ENCODE peak calls at places on chromosomes 2 and 18, in seven cellular contexts. One of them, this sample, is unnamed.

GRCh38 chr2:46410273-46411244 is 68.8 kb upstream of the TMEM247 start:
- DNase-seq in AG04450: no peak
- DNase-seq in adrenal gland: no peak
- DNase-seq in SK-N-SH: no peak
- DNase-seq in stomach: peak; percentile 61
- DNase-seq in heart right ventricle: no peak
- DNase-seq in fibroblast of mammary gland: no peak
- DNase-seq in this sample: no peak

GRCh38 chr2:75602724-75603342 is 42.1 kb upstream of the EVA1A start:
- DNase-seq in SK-N-SH: no peak
- DNase-seq in stomach: no peak
- DNase-seq in fibroblast of mammary gland: peak; percentile 90
- DNase-seq in AG04450: no peak
- DNase-seq in heart right ventricle: no peak
- DNase-seq in adrenal gland: peak; percentile 23
- DNase-seq in this sample: no peak

GRCh38 chr2:96869824-96870630 is at the start of gene SEMA4C:
- DNase-seq in fibroblast of mammary gland: no peak
- DNase-seq in AG04450: no peak
- DNase-seq in heart right ventricle: peak; percentile 79
- DNase-seq in stomach: peak; percentile 61
- DNase-seq in SK-N-SH: peak; percentile 86
- DNase-seq in adrenal gland: peak; percentile 64
- DNase-seq in this sample: no peak

GRCh38 chr18:11246883-11247282 is 97.5 kb upstream of the PIEZO2 start:
- DNase-seq in fibroblast of mammary gland: peak; percentile 88
- DNase-seq in adrenal gland: no peak
- DNase-seq in stomach: no peak
- DNase-seq in SK-N-SH: no peak
- DNase-seq in heart right ventricle: no peak
- DNase-seq in AG04450: no peak
- DNase-seq in this sample: no peak

GRCh38 chr2:127161176-127162136 is 54.5 kb upstream of the BIN1 start:
- DNase-seq in heart right ventricle: no peak
- DNase-seq in SK-N-SH: no peak
- DNase-seq in stomach: no peak
- DNase-seq in AG04450: no peak
- DNase-seq in fibroblast of mammary gland: no peak
- DNase-seq in adrenal gland: no peak
- DNase-seq in this sample: no peak

GRCh38 chr2:30677861-30678385 is 129.3 kb downstream of the CAPN13 start:
- DNase-seq in heart right ventricle: no peak
- DNase-seq in AG04450: no peak
- DNase-seq in stomach: no peak
- DNase-seq in adrenal gland: no peak
- DNase-seq in fibroblast of mammary gland: no peak
- DNase-seq in SK-N-SH: no peak
- DNase-seq in this sample: no peak

GRCh38 chr18:5582054-5582453 is 38.3 kb upstream of the EPB41L3 start:
- DNase-seq in SK-N-SH: no peak
- DNase-seq in fibroblast of mammary gland: peak; percentile 61
- DNase-seq in heart right ventricle: no peak
- DNase-seq in adrenal gland: no peak
- DNase-seq in stomach: no peak
- DNase-seq in AG04450: peak; percentile 18
- DNase-seq in this sample: no peak

GRCh38 chr2:8355046-8355445 is 326.8 kb upstream of the ID2 start:
- DNase-seq in stomach: no peak
- DNase-seq in fibroblast of mammary gland: no peak
- DNase-seq in heart right ventricle: no peak
- DNase-seq in adrenal gland: no peak
- DNase-seq in AG04450: no peak
- DNase-seq in SK-N-SH: no peak
- DNase-seq in this sample: no peak

GRCh38 chr18:21740474-21740723 is 193 bp upstream of the MIB1 start:
- DNase-seq in fibroblast of mammary gland: peak; percentile 93
- DNase-seq in adrenal gland: peak; percentile 98
- DNase-seq in SK-N-SH: no peak
- DNase-seq in AG04450: no peak
- DNase-seq in heart right ventricle: no peak
- DNase-seq in stomach: no peak
- DNase-seq in this sample: peak; percentile 99

GRCh38 chr2:169676357-169676756 is 17.8 kb downstream of the CFAP210 start:
- DNase-seq in SK-N-SH: no peak
- DNase-seq in heart right ventricle: no peak
- DNase-seq in fibroblast of mammary gland: no peak
- DNase-seq in adrenal gland: no peak
- DNase-seq in stomach: no peak
- DNase-seq in AG04450: no peak
- DNase-seq in this sample: no peak

GRCh38 chr2:65064728-65065552 is 8.7 kb downstream of the CEP68 start:
- DNase-seq in stomach: peak; percentile 47
- DNase-seq in adrenal gland: peak; percentile 77
- DNase-seq in AG04450: peak; percentile 79
- DNase-seq in SK-N-SH: no peak
- DNase-seq in heart right ventricle: peak; percentile 62
- DNase-seq in fibroblast of mammary gland: peak; percentile 99
- DNase-seq in this sample: peak; percentile 89
- H3K4me3 ChIP-seq in stomach: peak overlapping the region; percentile 13
- H3K4me3 ChIP-seq in adrenal gland: no peak overlapping the region
- H3K4me3 ChIP-seq in AG04450: no peak overlapping the region
- H3K4me3 ChIP-seq in SK-N-SH: no peak overlapping the region
- H3K4me3 ChIP-seq in heart right ventricle: no peak overlapping the region
- H3K4me3 ChIP-seq in fibroblast of mammary gland: no peak overlapping the region
- H3K4me3 ChIP-seq in this sample: peak overlapping the region; percentile 40

DNA sequence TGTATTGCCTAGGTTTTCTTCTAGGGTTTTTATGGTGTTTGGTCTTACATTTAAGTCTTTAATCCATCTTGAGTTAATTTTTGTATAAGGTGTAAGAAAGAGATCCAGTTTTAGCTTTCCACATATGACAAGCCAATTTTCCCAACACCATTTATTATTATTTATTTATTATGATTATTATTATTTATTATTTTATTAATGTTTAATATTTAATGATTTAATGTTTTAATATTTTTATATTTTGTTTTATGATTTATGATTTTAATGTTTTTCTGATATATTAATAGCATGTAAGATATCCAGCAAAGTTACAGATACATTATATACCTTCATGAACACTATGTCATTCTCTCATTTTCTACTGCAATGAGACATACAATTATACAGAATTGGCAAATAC is 1082.0 kb downstream of the DSC3 start:
- DNase-seq in SK-N-SH: no peak
- DNase-seq in AG04450: no peak
- DNase-seq in stomach: no peak
- DNase-seq in adrenal gland: no peak
- DNase-seq in fibroblast of mammary gland: no peak
- DNase-seq in heart right ventricle: no peak
- DNase-seq in this sample: no peak
- TF ChIP-seq CTCF in SK-N-SH: no peak
- TF ChIP-seq CTCF in AG04450: no peak
- TF ChIP-seq CTCF in stomach: no peak
- TF ChIP-seq CTCF in adrenal gland: no peak
- TF ChIP-seq CTCF in fibroblast of mammary gland: no peak
- TF ChIP-seq CTCF in heart right ventricle: no peak
- TF ChIP-seq CTCF in this sample: no peak

GRCh38 chr2:10281891-10282290 is 20.8 kb upstream of the HPCAL1 start:
- DNase-seq in SK-N-SH: no peak
- DNase-seq in fibroblast of mammary gland: no peak
- DNase-seq in stomach: no peak
- DNase-seq in AG04450: no peak
- DNase-seq in heart right ventricle: no peak
- DNase-seq in adrenal gland: no peak
- DNase-seq in this sample: no peak
- H3K4me3 ChIP-seq in SK-N-SH: no peak overlapping the region
- H3K4me3 ChIP-seq in fibroblast of mammary gland: no peak overlapping the region
- H3K4me3 ChIP-seq in stomach: no peak overlapping the region
- H3K4me3 ChIP-seq in AG04450: no peak overlapping the region
- H3K4me3 ChIP-seq in heart right ventricle: no peak overlapping the region
- H3K4me3 ChIP-seq in adrenal gland: no peak overlapping the region
- H3K4me3 ChIP-seq in this sample: no peak overlapping the region

GRCh38 chr2:39640681-39641080 is 25.0 kb upstream of the TMEM178A start:
- DNase-seq in AG04450: no peak
- DNase-seq in heart right ventricle: no peak
- DNase-seq in stomach: no peak
- DNase-seq in fibroblast of mammary gland: no peak
- DNase-seq in adrenal gland: no peak
- DNase-seq in SK-N-SH: no peak
- DNase-seq in this sample: no peak
- TF ChIP-seq CTCF in AG04450: no peak
- TF ChIP-seq CTCF in heart right ventricle: no peak
- TF ChIP-seq CTCF in stomach: no peak
- TF ChIP-seq CTCF in fibroblast of mammary gland: no peak
- TF ChIP-seq CTCF in adrenal gland: no peak
- TF ChIP-seq CTCF in SK-N-SH: no peak
- TF ChIP-seq CTCF in this sample: no peak

DNA sequence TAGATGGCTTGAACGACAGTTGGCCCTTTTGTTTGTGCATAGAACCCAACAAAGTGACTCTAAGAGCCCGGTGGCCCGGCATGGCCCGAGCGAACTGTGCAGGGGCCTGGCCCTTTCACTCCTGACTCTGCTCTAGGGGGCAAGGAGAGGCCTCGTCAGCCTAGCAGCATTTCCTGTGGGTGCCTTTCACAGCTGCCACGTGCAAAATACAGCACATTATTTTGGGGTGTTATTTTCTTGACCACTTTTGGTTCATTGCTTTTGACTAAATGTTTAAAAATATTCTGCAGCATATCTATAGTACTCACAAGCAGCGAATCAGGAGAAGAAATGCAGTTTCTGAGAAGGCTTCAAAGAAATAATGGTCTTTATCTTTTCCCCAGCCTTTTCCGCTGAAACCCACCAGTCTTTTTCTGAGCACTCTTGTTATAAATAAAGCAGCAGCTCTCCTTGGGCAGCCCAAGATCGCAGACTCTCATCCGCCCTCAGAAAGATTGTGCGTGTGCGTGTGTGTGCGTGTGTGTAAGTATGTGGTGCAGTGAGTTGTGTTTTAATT is 31.3 kb downstream of the DGKD start:
- DNase-seq in fibroblast of mammary gland: no peak
- DNase-seq in adrenal gland: no peak
- DNase-seq in SK-N-SH: no peak
- DNase-seq in AG04450: no peak
- DNase-seq in stomach: no peak
- DNase-seq in heart right ventricle: no peak
- DNase-seq in this sample: no peak
- H3K4me3 ChIP-seq in fibroblast of mammary gland: no peak overlapping the region
- H3K4me3 ChIP-seq in adrenal gland: no peak overlapping the region
- H3K4me3 ChIP-seq in SK-N-SH: no peak overlapping the region
- H3K4me3 ChIP-seq in AG04450: no peak overlapping the region
- H3K4me3 ChIP-seq in stomach: no peak overlapping the region
- H3K4me3 ChIP-seq in heart right ventricle: no peak overlapping the region
- H3K4me3 ChIP-seq in this sample: no peak overlapping the region

DNA sequence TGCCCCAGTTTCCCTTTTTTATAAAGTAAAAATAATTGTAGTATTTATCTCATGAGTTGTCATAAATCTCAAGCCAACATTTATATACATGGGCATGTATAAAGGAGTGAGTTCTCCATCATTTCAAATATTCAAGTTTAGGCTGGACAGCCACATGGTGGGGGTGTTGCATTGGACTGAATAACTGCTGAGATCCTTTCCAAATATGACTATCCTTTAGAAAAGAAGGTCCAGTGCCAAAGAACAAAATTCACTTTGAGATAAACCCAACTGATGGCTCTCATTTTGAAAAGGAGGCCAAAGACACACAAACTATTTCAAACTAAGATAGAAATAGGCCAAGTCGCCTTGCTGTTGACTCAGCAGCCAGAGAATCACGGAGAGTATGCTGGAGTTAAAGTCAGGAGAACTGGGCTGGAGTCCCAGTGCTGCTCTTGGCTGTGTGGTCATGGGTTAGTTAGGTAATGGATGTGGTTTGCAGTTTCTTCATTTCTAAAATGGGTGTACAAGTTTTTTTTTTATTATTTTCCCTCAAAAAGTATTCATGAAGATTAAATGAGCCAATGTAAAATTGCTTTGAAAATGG is 204.4 kb upstream of the LRATD1 start:
- DNase-seq in heart right ventricle: no peak
- DNase-seq in adrenal gland: no peak
- DNase-seq in fibroblast of mammary gland: peak; percentile 86
- DNase-seq in AG04450: peak; percentile 43
- DNase-seq in stomach: no peak
- DNase-seq in SK-N-SH: no peak
- DNase-seq in this sample: no peak
- TF ChIP-seq CTCF in heart right ventricle: no peak
- TF ChIP-seq CTCF in adrenal gland: peak; percentile 16
- TF ChIP-seq CTCF in fibroblast of mammary gland: peak; percentile 37
- TF ChIP-seq CTCF in AG04450: peak; percentile 47
- TF ChIP-seq CTCF in stomach: peak; percentile 22
- TF ChIP-seq CTCF in SK-N-SH: peak; percentile 60
- TF ChIP-seq CTCF in this sample: no peak

DNA sequence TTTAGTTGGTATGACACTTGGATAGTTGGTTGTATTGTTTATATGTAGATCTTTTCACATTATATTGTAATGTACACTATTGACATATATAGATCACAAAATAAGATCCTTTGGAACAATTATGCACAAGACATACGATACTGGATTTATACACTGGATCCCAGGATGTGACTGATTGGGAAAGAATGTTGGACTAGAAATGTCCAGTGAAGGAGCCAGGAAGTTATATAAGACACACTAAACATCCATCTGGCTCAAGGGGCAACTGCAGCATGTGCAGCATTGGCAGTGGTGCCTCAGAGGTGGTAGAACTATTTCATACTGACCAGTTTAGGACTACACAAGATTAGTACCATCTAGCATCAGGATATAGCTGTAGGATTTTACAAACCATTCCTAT is 104.9 kb downstream of the TRABD2A start:
- DNase-seq in AG04450: no peak
- DNase-seq in fibroblast of mammary gland: peak; percentile 19
- DNase-seq in adrenal gland: no peak
- DNase-seq in SK-N-SH: no peak
- DNase-seq in stomach: no peak
- DNase-seq in heart right ventricle: no peak
- DNase-seq in this sample: no peak
- H3K4me3 ChIP-seq in AG04450: no peak overlapping the region
- H3K4me3 ChIP-seq in fibroblast of mammary gland: no peak overlapping the region
- H3K4me3 ChIP-seq in adrenal gland: no peak overlapping the region
- H3K4me3 ChIP-seq in SK-N-SH: no peak overlapping the region
- H3K4me3 ChIP-seq in stomach: no peak overlapping the region
- H3K4me3 ChIP-seq in heart right ventricle: no peak overlapping the region
- H3K4me3 ChIP-seq in this sample: no peak overlapping the region